ENCODE peak calls at places on chromosomes 7 and 10, in four cellular contexts. One of them, this sample, is unnamed.
A peak's percentile ranks its signal among the peaks of the same experiment; 100 is the strongest.

GRCh38 chr7:57876-58275 is 134.5 kb upstream of the FAM20C start:
- DNase-seq in HL-60: no peak
- DNase-seq in GM12878: no peak
- DNase-seq in K562: no peak
- DNase-seq in this sample: no peak

GRCh38 chr7:140390466-140391190 is 7.7 kb downstream of the SLC37A3 start:
- DNase-seq in HL-60: peak; percentile 79
- DNase-seq in K562: no peak
- DNase-seq in GM12878: peak; percentile 61
- DNase-seq in this sample: no peak

GRCh38 chr7:27151341-27151944 is 940 bp downstream of the HOXA3 start:
- DNase-seq in HL-60: no peak
- DNase-seq in K562: no peak
- DNase-seq in GM12878: no peak
- DNase-seq in this sample: no peak

GRCh38 chr7:83148776-83149175 is 13.9 kb downstream of the PCLO start:
- DNase-seq in GM12878: no peak
- DNase-seq in HL-60: no peak
- DNase-seq in K562: no peak
- DNase-seq in this sample: no peak

GRCh38 chr7:107528461-107528860 is 35.3 kb downstream of the COG5 start:
- DNase-seq in GM12878: no peak
- DNase-seq in HL-60: no peak
- DNase-seq in K562: no peak
- DNase-seq in this sample: no peak

GRCh38 chr7:44348851-44349781 is 23.7 kb upstream of the CAMK2B start:
- DNase-seq in GM12878: no peak
- DNase-seq in K562: no peak
- DNase-seq in HL-60: no peak
- DNase-seq in this sample: no peak

GRCh38 chr10:59243611-59244195 is 67.3 kb downstream of the PHYHIPL start:
- DNase-seq in HL-60: no peak
- DNase-seq in K562: no peak
- DNase-seq in GM12878: no peak
- DNase-seq in this sample: no peak

GRCh38 chr7:159027091-159027802 is 117.4 kb downstream of the VIPR2 start:
- DNase-seq in K562: no peak
- DNase-seq in GM12878: no peak
- DNase-seq in HL-60: no peak
- DNase-seq in this sample: no peak

GRCh38 chr10:121935702-121936101 is 7.9 kb upstream of the ATE1 start:
- DNase-seq in HL-60: peak; percentile 75
- DNase-seq in GM12878: no peak
- DNase-seq in K562: no peak
- DNase-seq in this sample: no peak

GRCh38 chr7:111045469-111045868 is 45.5 kb upstream of the LRRN3 start:
- DNase-seq in HL-60: no peak
- DNase-seq in K562: no peak
- DNase-seq in GM12878: no peak
- DNase-seq in this sample: no peak

GRCh38 chr10:119917777-119918176 is 25.2 kb downstream of the SEC23IP start:
- DNase-seq in K562: no peak
- DNase-seq in GM12878: no peak
- DNase-seq in HL-60: no peak
- DNase-seq in this sample: no peak

GRCh38 chr10:113026679-113027078 is 76.6 kb downstream of the TCF7L2 start:
- DNase-seq in HL-60: no peak
- DNase-seq in GM12878: no peak
- DNase-seq in K562: no peak
- DNase-seq in this sample: no peak

GRCh38 chr10:93926613-93927012 is 32.8 kb downstream of the SLC35G1 start:
- DNase-seq in GM12878: no peak
- DNase-seq in K562: no peak
- DNase-seq in HL-60: no peak
- DNase-seq in this sample: no peak

GRCh38 chr7:155959894-155960293 is 147.6 kb upstream of the SHH start:
- DNase-seq in K562: no peak
- DNase-seq in GM12878: no peak
- DNase-seq in HL-60: no peak
- DNase-seq in this sample: no peak

GRCh38 chr10:132535065-132535651 is 2.4 kb upstream of the INPP5A start:
- DNase-seq in HL-60: no peak
- DNase-seq in GM12878: no peak
- DNase-seq in K562: no peak
- DNase-seq in this sample: no peak

GRCh38 chr7:150940446-150941102 is 37.5 kb downstream of the KCNH2 start:
- DNase-seq in HL-60: no peak
- DNase-seq in GM12878: no peak
- DNase-seq in K562: no peak
- DNase-seq in this sample: no peak

GRCh38 chr7:150753826-150754603 is 16.8 kb downstream of the GIMAP5 start:
- DNase-seq in K562: no peak
- DNase-seq in GM12878: no peak
- DNase-seq in HL-60: peak; percentile 30
- DNase-seq in this sample: no peak

GRCh38 chr10:62433181-62433692 is 59.1 kb downstream of the ZNF365 start:
- DNase-seq in HL-60: peak; percentile 12
- DNase-seq in K562: peak; percentile 17
- DNase-seq in GM12878: no peak
- DNase-seq in this sample: no peak

GRCh38 chr7:30688718-30689221 is 6.5 kb upstream of the CRHR2 start:
- DNase-seq in GM12878: no peak
- DNase-seq in K562: no peak
- DNase-seq in HL-60: no peak
- DNase-seq in this sample: no peak

GRCh38 chr7:44969049-44969700 is 9.6 kb downstream of the MYO1G start:
- DNase-seq in K562: no peak
- DNase-seq in GM12878: no peak
- DNase-seq in HL-60: no peak
- DNase-seq in this sample: no peak

GRCh38 chr7:148722340-148723165 is 23.9 kb downstream of the CUL1 start:
- DNase-seq in K562: no peak
- DNase-seq in GM12878: no peak
- DNase-seq in HL-60: peak; percentile 68
- DNase-seq in this sample: no peak

GRCh38 chr7:11228515-11228914 is 254.8 kb downstream of the PHF14 start:
- DNase-seq in HL-60: no peak
- DNase-seq in GM12878: no peak
- DNase-seq in K562: no peak
- DNase-seq in this sample: no peak

GRCh38 chr10:68938117-68938516 is 17.9 kb upstream of the DDX21 start:
- DNase-seq in GM12878: no peak
- DNase-seq in K562: no peak
- DNase-seq in HL-60: no peak
- DNase-seq in this sample: no peak

GRCh38 chr7:7707756-7708310 is 10.6 kb downstream of the RPA3 start:
- DNase-seq in HL-60: no peak
- DNase-seq in GM12878: no peak
- DNase-seq in K562: no peak
- DNase-seq in this sample: no peak

GRCh38 chr10:105063796-105064195 is 422.7 kb downstream of the SORCS3 start:
- DNase-seq in GM12878: no peak
- DNase-seq in HL-60: peak; percentile 25
- DNase-seq in K562: peak; percentile 7
- DNase-seq in this sample: no peak

GRCh38 chr7:98785929-98786571 is 83.8 kb downstream of the TMEM130 start:
- DNase-seq in HL-60: no peak
- DNase-seq in GM12878: no peak
- DNase-seq in K562: no peak
- DNase-seq in this sample: no peak
- TF ChIP-seq SPI1 in HL-60: no peak
- TF ChIP-seq SPI1 in GM12878: no peak
- TF ChIP-seq SPI1 in K562: no peak
- TF ChIP-seq SPI1 in this sample: no peak

GRCh38 chr10:49541762-49542161 is 2.8 kb upstream of the ERCC6 start:
- DNase-seq in GM12878: no peak
- DNase-seq in HL-60: no peak
- DNase-seq in K562: peak; percentile 52
- DNase-seq in this sample: no peak
- TF ChIP-seq SPI1 in GM12878: no peak
- TF ChIP-seq SPI1 in HL-60: no peak
- TF ChIP-seq SPI1 in K562: no peak
- TF ChIP-seq SPI1 in this sample: no peak

DNA sequence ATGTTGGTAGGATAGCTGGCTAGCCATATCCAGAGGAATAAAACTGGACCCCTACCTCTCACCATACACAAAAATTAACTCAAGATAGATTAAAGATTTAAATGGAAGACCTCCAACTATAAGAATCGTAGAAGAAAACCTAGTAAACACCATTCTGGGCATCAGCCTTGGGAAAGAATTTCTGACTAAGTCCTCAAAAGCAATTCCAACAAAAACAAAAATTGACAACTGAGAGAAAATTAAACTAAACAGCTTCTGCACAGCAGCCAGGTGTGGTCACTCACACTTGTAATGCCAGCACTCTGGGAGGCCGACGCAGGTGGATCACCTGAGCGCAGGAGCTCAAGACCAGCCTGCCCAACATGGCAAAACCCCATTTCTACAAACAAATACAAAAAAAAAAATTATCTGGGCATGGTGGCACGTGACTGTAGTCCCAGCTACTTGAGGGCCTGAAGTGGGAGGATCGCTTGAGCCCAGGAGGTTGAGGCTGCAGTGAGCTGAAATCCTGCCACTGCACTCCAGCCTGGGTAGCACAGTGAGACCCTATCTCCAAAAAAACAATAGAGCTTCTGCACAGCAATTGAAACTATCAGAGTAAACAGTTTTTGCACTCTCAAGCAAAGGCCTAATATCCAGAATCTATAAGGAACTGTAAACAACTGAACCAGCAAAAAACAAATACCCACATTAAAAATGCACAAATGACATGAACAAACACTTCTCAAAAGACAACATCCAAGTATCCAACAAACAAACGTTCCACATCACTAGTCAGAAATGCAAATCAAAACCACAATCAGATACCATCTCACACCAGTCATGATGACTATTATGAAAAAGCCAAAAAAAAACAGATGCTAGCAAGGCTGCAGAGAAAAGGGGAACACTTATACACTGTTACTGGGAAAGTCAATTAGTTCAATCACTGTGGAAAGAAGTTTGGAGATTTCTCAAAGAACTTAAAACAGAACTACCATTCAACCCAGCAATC is 4.8 kb downstream of the CRPPA start:
- DNase-seq in HL-60: no peak
- DNase-seq in K562: no peak
- DNase-seq in GM12878: no peak
- DNase-seq in this sample: no peak
- TF ChIP-seq SPI1 in HL-60: no peak
- TF ChIP-seq SPI1 in K562: peak; percentile 60
- TF ChIP-seq SPI1 in GM12878: no peak
- TF ChIP-seq SPI1 in this sample: no peak

GRCh38 chr7:2321020-2321419 is 6.8 kb upstream of the SNX8 start:
- DNase-seq in K562: no peak
- DNase-seq in GM12878: no peak
- DNase-seq in HL-60: no peak
- DNase-seq in this sample: no peak
- TF ChIP-seq SPI1 in K562: no peak
- TF ChIP-seq SPI1 in GM12878: no peak
- TF ChIP-seq SPI1 in HL-60: no peak
- TF ChIP-seq SPI1 in this sample: no peak

DNA sequence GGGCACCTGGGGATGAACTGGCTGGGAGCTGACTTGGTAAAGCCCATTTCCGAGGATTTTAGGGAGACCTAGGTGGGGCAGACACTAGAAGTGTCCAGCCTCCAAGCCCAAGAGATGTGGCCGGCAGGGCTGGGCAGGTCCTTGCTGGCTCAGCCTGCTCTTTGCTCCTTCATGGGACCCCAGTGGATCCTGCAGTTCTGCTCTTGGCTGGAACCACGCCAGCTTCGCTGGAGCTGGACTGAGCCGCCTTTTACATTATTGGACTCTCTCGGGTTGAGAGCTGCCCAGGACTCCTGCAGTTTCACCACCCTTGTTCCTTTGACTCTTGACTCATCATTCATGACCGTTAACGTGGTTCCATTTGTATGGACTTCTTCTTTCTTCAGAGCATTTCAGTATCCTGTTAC is 5.7 kb downstream of the PPIF start:
- DNase-seq in K562: no peak
- DNase-seq in GM12878: no peak
- DNase-seq in HL-60: peak; percentile 74
- DNase-seq in this sample: no peak
- TF ChIP-seq SPI1 in K562: no peak
- TF ChIP-seq SPI1 in GM12878: no peak
- TF ChIP-seq SPI1 in HL-60: peak; percentile 62
- TF ChIP-seq SPI1 in this sample: no peak

GRCh38 chr10:33052476-33052875 is 94.4 kb upstream of the ITGB1 start:
- DNase-seq in K562: no peak
- DNase-seq in GM12878: no peak
- DNase-seq in HL-60: no peak
- DNase-seq in this sample: no peak

GRCh38 chr10:33056828-33057227 is 98.8 kb upstream of the ITGB1 start:
- DNase-seq in HL-60: no peak
- DNase-seq in K562: no peak
- DNase-seq in GM12878: no peak
- DNase-seq in this sample: no peak

GRCh38 chr10:33057620-33058019 is 99.6 kb upstream of the ITGB1 start:
- DNase-seq in K562: no peak
- DNase-seq in HL-60: no peak
- DNase-seq in GM12878: no peak
- DNase-seq in this sample: no peak

GRCh38 chr10:33052915-33053810 is 95.1 kb upstream of the ITGB1 start:
- DNase-seq in GM12878: no peak
- DNase-seq in K562: no peak
- DNase-seq in HL-60: no peak
- DNase-seq in this sample: no peak

GRCh38 chr10:33055636-33056035 is 97.6 kb upstream of the ITGB1 start:
- DNase-seq in GM12878: no peak
- DNase-seq in HL-60: no peak
- DNase-seq in K562: no peak
- DNase-seq in this sample: no peak
- TF ChIP-seq SPI1 in GM12878: no peak
- TF ChIP-seq SPI1 in HL-60: no peak
- TF ChIP-seq SPI1 in K562: no peak
- TF ChIP-seq SPI1 in this sample: no peak

DNA sequence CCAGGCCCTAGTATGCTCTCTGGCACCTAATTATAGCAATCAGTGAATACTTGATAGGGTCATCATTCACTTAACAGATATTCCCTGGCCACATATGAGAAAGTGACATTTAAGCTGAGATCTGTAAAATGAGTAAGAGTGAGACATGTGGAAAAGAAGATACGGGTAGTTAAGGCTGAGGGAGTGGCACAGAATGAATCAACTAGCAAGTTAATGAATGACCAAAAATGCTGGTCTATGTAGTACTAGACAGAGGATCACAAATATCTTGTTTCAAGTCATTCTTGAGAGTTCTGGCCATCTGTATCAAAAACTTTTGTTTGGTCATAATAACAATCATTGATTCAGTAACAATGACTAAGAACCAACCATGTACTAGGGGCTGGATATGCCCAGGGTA is 954.9 kb downstream of the CNTNAP2 start:
- DNase-seq in HL-60: no peak
- DNase-seq in GM12878: no peak
- DNase-seq in K562: no peak
- DNase-seq in this sample: no peak
- TF ChIP-seq SPI1 in HL-60: no peak
- TF ChIP-seq SPI1 in GM12878: no peak
- TF ChIP-seq SPI1 in K562: no peak
- TF ChIP-seq SPI1 in this sample: no peak